ENCODE peak calls at places on chromosomes 7 and 10, in four cellular contexts. C is upper lobe of right lung, X is GM06990, D is A549. Q is an unnamed sample.

GRCh38 chr7:134315679-134316538 is 821 bp downstream of the SLC35B4 start:
- DNase-seq in X (no peak), D (peak), C (no peak), Q (peak)

GRCh38 chr7:47600199-47601118 is 18.5 kb upstream of the TNS3 start:
- DNase-seq in C (no peak), D (no peak), X (no peak), Q (peak)

GRCh38 chr10:103695584-103696005 is 159.8 kb downstream of the SH3PXD2A start:
- DNase-seq in C (no peak), X (peak), D (no peak), Q (peak)

GRCh38 chr7:127347567-127348246 is 44.8 kb downstream of the ZNF800 start:
- DNase-seq in D (peak), X (peak), C (peak), Q (peak)

GRCh38 chr7:23246540-23246939 is at the start of gene GPNMB:
- DNase-seq in X (no peak), C (no peak), D (no peak), Q (peak)

GRCh38 chr10:76397957-76398665 is 966.7 kb downstream of the LRMDA start:
- DNase-seq in X (no peak), D (no peak), C (no peak), Q (no peak)

GRCh38 chr7:50672045-50672444 is 106.8 kb upstream of the DDC start:
- DNase-seq in X (no peak), D (no peak), C (no peak), Q (no peak)

GRCh38 chr10:91153508-91153907 is 67.0 kb upstream of the PCGF5 start:
- DNase-seq in C (no peak), D (no peak), X (no peak), Q (no peak)

GRCh38 chr10:9342865-9343450 is 1288.5 kb downstream of the GATA3 start:
- DNase-seq in C (no peak), D (no peak), X (peak), Q (peak)

GRCh38 chr7:147332988-147333387 is 1216.4 kb downstream of the CNTNAP2 start:
- DNase-seq in C (no peak), D (no peak), X (no peak), Q (peak)

DNA sequence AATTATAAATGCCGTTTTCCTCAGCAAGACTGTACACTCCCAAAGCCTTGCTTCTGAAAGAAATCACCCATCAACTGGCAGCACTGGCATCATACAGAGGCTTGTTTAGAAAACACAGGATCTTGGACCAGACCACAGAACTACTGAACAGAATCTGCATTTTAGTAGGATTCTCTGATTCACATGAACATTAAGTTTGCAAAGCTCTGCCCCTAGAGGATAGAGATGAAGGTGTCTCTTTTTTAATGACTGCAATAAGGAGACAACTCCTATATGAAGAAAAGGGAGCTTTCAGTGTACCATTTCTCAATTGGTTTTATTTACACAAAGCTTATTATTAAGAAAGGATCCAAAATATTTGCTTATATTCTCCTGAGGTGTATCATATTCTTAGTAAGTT is 172.7 kb downstream of the AGMO start:
- DNase-seq in X (no peak), D (no peak), C (no peak), Q (no peak)
- TF ChIP-seq CTCF in X (no peak), D (no peak), C (no peak), Q (peak)

DNA sequence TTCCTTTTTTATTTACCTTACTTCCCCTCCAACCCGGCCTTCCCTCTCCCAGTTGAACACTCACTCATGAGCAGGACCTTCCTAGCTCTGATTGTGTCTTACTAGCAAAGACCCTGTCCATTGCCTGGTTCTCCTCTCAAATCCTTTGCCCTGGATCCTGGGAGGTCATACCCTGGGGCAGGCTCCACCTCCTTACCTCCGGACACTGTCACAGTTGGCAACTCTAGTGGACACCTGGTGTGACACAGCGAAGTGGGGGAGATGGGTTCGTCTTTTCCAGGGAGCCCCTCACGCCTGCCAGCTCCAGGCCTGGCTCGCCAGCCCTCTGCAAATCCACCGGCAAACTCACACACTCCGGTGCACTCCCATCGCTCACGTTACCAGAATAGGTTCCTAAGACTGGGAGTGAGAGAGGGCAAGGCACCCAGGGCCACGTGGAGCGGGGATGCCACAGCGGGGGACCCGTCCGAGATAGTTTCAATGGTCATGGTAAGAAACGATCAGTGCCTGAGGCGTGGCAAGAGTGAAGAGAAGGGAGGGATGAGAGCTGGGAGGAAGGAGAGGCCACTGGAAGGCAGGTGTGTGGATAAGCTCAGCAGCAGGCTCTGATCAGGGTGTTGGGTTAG is 30.9 kb upstream of the TMEM72 start:
- DNase-seq in D (no peak), C (no peak), X (no peak), Q (no peak)
- H3K4me3 ChIP-seq in D (no peak), C (no peak), X (no peak), Q (no peak)

DNA sequence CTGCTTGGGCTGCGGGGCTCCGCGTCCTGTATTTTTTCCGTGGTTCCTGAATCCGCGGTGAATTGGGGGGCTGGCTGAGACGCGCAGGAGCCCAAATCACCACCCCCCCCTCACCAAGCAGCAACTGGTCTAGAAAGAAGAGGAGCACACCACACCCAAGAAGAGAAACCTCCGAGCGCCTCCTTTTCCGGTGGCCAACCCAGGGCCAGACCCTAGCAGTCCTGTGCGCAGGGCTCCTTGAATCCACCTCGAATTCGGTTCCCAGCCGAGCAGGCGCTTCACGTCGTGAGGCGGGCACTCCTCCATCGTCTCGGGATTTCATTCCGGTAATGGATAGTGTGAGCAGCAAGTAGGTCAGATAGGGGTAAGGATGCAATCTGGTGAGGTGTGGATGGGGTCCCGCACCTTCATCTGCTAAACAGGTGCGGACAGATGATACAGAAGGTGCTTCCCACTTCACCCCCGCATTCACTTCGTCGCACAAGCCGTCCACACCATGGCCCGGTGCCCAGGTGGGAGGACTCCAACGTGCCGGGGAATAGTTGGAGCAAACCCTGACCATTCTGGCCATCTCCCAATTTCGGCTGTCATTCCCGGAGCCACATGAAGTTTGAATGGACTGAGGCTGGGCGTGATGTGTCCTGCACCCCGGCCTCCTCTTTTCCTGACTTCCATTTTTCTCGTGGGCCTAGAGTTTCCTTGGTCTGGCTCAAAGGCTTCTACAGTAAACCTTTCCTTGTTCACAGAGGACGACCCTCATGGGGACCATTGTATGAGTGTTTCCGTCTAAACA is 19.8 kb upstream of the ZNF273 start:
- DNase-seq in D (no peak), X (no peak), C (no peak), Q (no peak)
- TF ChIP-seq CTCF in D (no peak), X (no peak), C (no peak), Q (no peak)

DNA sequence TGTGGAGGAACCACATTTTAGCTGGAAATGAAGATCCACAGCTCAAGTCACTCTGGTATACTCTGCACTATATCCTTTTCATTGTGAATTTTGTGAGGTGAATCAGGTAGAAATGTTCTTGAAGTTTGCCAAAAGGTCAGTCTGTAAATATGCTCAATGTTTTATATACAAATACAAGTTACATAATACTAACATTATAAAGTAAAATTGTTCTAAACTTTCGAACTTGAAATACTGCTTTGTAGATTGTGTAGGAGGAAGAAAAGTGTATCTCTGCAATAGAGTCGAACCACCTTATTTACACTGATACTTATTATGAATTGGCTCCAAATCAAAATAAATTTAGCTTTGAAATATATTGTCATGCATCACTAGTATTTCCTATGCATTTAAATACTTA is 7.0 kb downstream of the MIOS start:
- DNase-seq in X (no peak), C (no peak), D (no peak), Q (no peak)
- H3K4me3 ChIP-seq in X (no peak), C (no peak), D (no peak), Q (no peak)

GRCh38 chr10:119253433-119254174 is 46.2 kb downstream of the GRK5 start:
- DNase-seq in D (peak), X (no peak), C (no peak), Q (peak)
- TF ChIP-seq CTCF in D (no peak), X (no peak), C (no peak), Q (peak)

GRCh38 chr10:68043030-68043429 is 32.1 kb downstream of the HERC4 start:
- DNase-seq in D (no peak), C (no peak), X (no peak), Q (no peak)

GRCh38 chr10:68049289-68050078 is 25.6 kb downstream of the HERC4 start:
- DNase-seq in X (no peak), D (no peak), C (no peak), Q (no peak)

GRCh38 chr10:68047554-68048327 is 27.3 kb downstream of the HERC4 start:
- DNase-seq in C (no peak), X (no peak), D (no peak), Q (peak)

GRCh38 chr10:68047088-68047487 is 28.0 kb downstream of the HERC4 start:
- DNase-seq in X (no peak), C (no peak), D (no peak), Q (no peak)

GRCh38 chr10:68046642-68047041 is 28.4 kb downstream of the HERC4 start:
- DNase-seq in C (no peak), X (no peak), D (no peak), Q (no peak)
- H3K4me3 ChIP-seq in C (no peak), X (no peak), D (no peak), Q (no peak)

GRCh38 chr7:116633131-116633988 is 38.6 kb upstream of the MET start:
- DNase-seq in X (peak), D (no peak), C (no peak), Q (peak)
- TF ChIP-seq CTCF in X (no peak), D (peak), C (no peak), Q (no peak)

GRCh38 chr10:21499580-21499909 is 25.9 kb downstream of the SKIDA1 start:
- DNase-seq in X (no peak), D (no peak), C (no peak), Q (no peak)

GRCh38 chr10:21499910-21500577 is 25.4 kb downstream of the SKIDA1 start:
- DNase-seq in C (no peak), X (peak), D (no peak), Q (no peak)

GRCh38 chr10:21501109-21501508 is 24.4 kb downstream of the SKIDA1 start:
- DNase-seq in X (no peak), C (no peak), D (no peak), Q (no peak)

GRCh38 chr10:21501731-21502370 is 23.6 kb downstream of the SKIDA1 start:
- DNase-seq in C (no peak), D (no peak), X (no peak), Q (no peak)

GRCh38 chr10:21500578-21500910 is 24.9 kb downstream of the SKIDA1 start:
- DNase-seq in X (no peak), D (no peak), C (no peak), Q (no peak)
- H3K4me3 ChIP-seq in X (no peak), D (no peak), C (peak), Q (no peak)

GRCh38 chr10:88835095-88835909 is 16.3 kb downstream of the ANKRD22 start:
- DNase-seq in C (peak), D (peak), X (peak), Q (peak)

GRCh38 chr10:88833156-88833555 is 18.5 kb downstream of the ANKRD22 start:
- DNase-seq in C (no peak), D (no peak), X (no peak), Q (no peak)

GRCh38 chr10:88832376-88832775 is 19.3 kb downstream of the ANKRD22 start:
- DNase-seq in C (no peak), D (no peak), X (no peak), Q (no peak)

GRCh38 chr10:88831709-88832108 is 19.9 kb downstream of the ANKRD22 start:
- DNase-seq in C (no peak), D (no peak), X (no peak), Q (no peak)

GRCh38 chr10:88833722-88834121 is 17.9 kb downstream of the ANKRD22 start:
- DNase-seq in C (no peak), D (no peak), X (no peak), Q (no peak)
- TF ChIP-seq CTCF in C (no peak), D (no peak), X (no peak), Q (no peak)

Q was measured in fibroblast of pulmonary artery.